ENCODE peak calls at places on chromosomes 6 and 20, in five cellular contexts. Q is small intestine, H is PC-9, Y is nephron progenitor cell, M is MCF 10A. D is an unnamed sample.

GRCh38 chr6:14876778-14877613 is 368.9 kb upstream of the JARID2 start:
- DNase-seq in Q (no peak), H (peak; percentile 30), Y (no peak), M (peak; percentile 79), D (peak; percentile 79)

GRCh38 chr6:51466427-51466826 is 621.0 kb downstream of the PKHD1 start:
- DNase-seq in Q (no peak), H (no peak), Y (no peak), M (no peak), D (no peak)

GRCh38 chr6:53862517-53863457 is 68.0 kb downstream of the LRRC1 start:
- DNase-seq in Q (no peak), H (no peak), Y (no peak), M (peak; percentile 70), D (peak; percentile 27)

GRCh38 chr6:55058682-55059081 is 115.6 kb upstream of the HCRTR2 start:
- DNase-seq in Q (no peak), H (no peak), Y (no peak), M (no peak), D (no peak)

GRCh38 chr6:142416179-142416578 is 114.4 kb downstream of the ADGRG6 start:
- DNase-seq in Q (no peak), H (no peak), Y (no peak), M (peak; percentile 29), D (peak; percentile 41)

GRCh38 chr20:33251496-33251895 is 15.7 kb downstream of the BPIFA1 start:
- DNase-seq in Q (no peak), H (no peak), Y (no peak), M (no peak), D (no peak)

GRCh38 chr20:34316191-34316814 is 13.1 kb upstream of the AHCY start:
- DNase-seq in Q (no peak), H (peak; percentile 57), Y (no peak), M (peak; percentile 84), D (peak; percentile 78)

GRCh38 chr6:4291453-4292403 is 156.4 kb upstream of the ECI2 start:
- DNase-seq in Q (no peak), H (no peak), Y (no peak), M (peak; percentile 14), D (peak; percentile 34)

GRCh38 chr6:81939774-81940165 is 187.3 kb upstream of the TENT5A start:
- DNase-seq in Q (no peak), H (no peak), Y (no peak), M (no peak), D (peak; percentile 11)

GRCh38 chr6:89604662-89605061 is 33.9 kb downstream of the LYRM2 start:
- DNase-seq in Q (no peak), H (no peak), Y (peak; percentile 15), M (no peak), D (no peak)

GRCh38 chr20:36202891-36203338 is 33.4 kb upstream of the AAR2 start:
- DNase-seq in Q (peak; percentile 58), H (peak; percentile 66), Y (peak; percentile 86), M (peak; percentile 61), D (peak; percentile 67)

GRCh38 chr6:38671885-38672467 is 31.0 kb downstream of the GLO1 start:
- DNase-seq in Q (peak; percentile 68), H (peak; percentile 17), Y (peak; percentile 21), M (peak; percentile 60), D (peak; percentile 78)

GRCh38 chr20:38135641-38136420 is 29.2 kb downstream of the TGM2 start:
- DNase-seq in Q (no peak), H (no peak), Y (no peak), M (no peak), D (no peak)

GRCh38 chr6:149499066-149499465 is 14.3 kb upstream of the ZC3H12D start:
- DNase-seq in Q (peak; percentile 5), H (no peak), Y (no peak), M (peak; percentile 89), D (peak; percentile 92)